ENCODE peak calls at places on chromosomes 6 and 20, in nine cellular contexts. V, F, H, T, G, I, C, K and P are unnamed samples.

GRCh38 chr6:88378639-88379038 is 212.5 kb upstream of the CNR1 start:
- DNase-seq in V (no peak), F (no peak), H (no peak), T (no peak), G (no peak), I (no peak), C (no peak), K (no peak), P (no peak)

GRCh38 chr6:36427781-36428345 is 14.8 kb downstream of the PXT1 start:
- DNase-seq in V (no peak), F (no peak), H (peak; percentile 48), T (no peak), G (peak; percentile 45), I (no peak), C (no peak), K (no peak), P (no peak)

GRCh38 chr6:7467007-7467897 is 74.2 kb upstream of the DSP start:
- DNase-seq in V (no peak), F (no peak), H (no peak), T (no peak), G (peak; percentile 44), I (peak; percentile 54), C (no peak), K (no peak), P (no peak)

GRCh38 chr6:140566706-140567330 is 1192.4 kb upstream of the CITED2 start:
- DNase-seq in V (no peak), F (peak; percentile 25), H (peak; percentile 66), T (no peak), G (peak; percentile 80), I (no peak), C (no peak), K (peak; percentile 34), P (peak; percentile 36)

GRCh38 chr6:16334671-16335070 is 96.3 kb downstream of the GMPR start:
- DNase-seq in V (no peak), F (peak; percentile 80), H (peak; percentile 96), T (no peak), G (peak; percentile 91), I (peak; percentile 57), C (no peak), K (peak; percentile 77), P (peak; percentile 91)

GRCh38 chr6:158048589-158048988 is 66.9 kb downstream of the SYNJ2 start:
- DNase-seq in V (no peak), F (no peak), H (no peak), T (no peak), G (no peak), I (no peak), C (no peak), K (no peak), P (no peak)

GRCh38 chr6:52284131-52284459 is 447 bp downstream of the MCM3 start:
- DNase-seq in V (no peak), F (no peak), H (peak; percentile 66), T (no peak), G (no peak), I (peak; percentile 37), C (no peak), K (no peak), P (no peak)

GRCh38 chr6:31718294-31718693 is 3.1 kb downstream of the LY6G6D start:
- DNase-seq in V (no peak), F (no peak), H (no peak), T (no peak), G (no peak), I (peak; percentile 78), C (no peak), K (no peak), P (no peak)

GRCh38 chr20:17969276-17969883 is 562 bp downstream of the MGME1 start:
- DNase-seq in V (peak; percentile 21), F (peak; percentile 27), H (peak; percentile 58), T (peak; percentile 71), G (no peak), I (peak; percentile 52), C (peak; percentile 13), K (peak; percentile 35), P (no peak)

GRCh38 chr6:45946352-45946751 is 69.3 kb downstream of the CLIC5 start:
- DNase-seq in V (no peak), F (peak; percentile 90), H (peak; percentile 39), T (no peak), G (peak; percentile 91), I (no peak), C (no peak), K (peak; percentile 74), P (peak; percentile 14)

GRCh38 chr6:3766219-3766618 is 14.7 kb upstream of the PXDC1 start:
- DNase-seq in V (no peak), F (peak; percentile 77), H (no peak), T (peak; percentile 91), G (peak; percentile 73), I (no peak), C (no peak), K (peak; percentile 59), P (no peak)

GRCh38 chr20:36216314-36217025 is 19.8 kb upstream of the AAR2 start:
- DNase-seq in V (no peak), F (no peak), H (no peak), T (no peak), G (no peak), I (no peak), C (no peak), K (no peak), P (no peak)

GRCh38 chr20:33328738-33329137 is 45.7 kb downstream of the BPIFB1 start:
- DNase-seq in V (no peak), F (no peak), H (no peak), T (no peak), G (no peak), I (no peak), C (no peak), K (no peak), P (no peak)

GRCh38 chr6:1494671-1495070 is 105.3 kb downstream of the FOXF2 start:
- DNase-seq in V (no peak), F (no peak), H (no peak), T (no peak), G (no peak), I (no peak), C (no peak), K (no peak), P (no peak)